ENCODE peak calls at places on chromosome 7, in four cellular contexts. A is body of pancreas, T is suprapubic skin, K is tibial nerve. W is an unnamed sample.

GRCh38 chr7:76303829-76304505 is 1.5 kb downstream of the HSPB1 start:
- DNase-seq in A (peak; percentile 60), T (no peak), K (no peak), W (peak; percentile 49)

GRCh38 chr7:17487343-17487742 is 188.9 kb downstream of the AHR start:
- DNase-seq in A (no peak), T (no peak), K (no peak), W (no peak)

GRCh38 chr7:69837387-69838068 is 239.3 kb downstream of the AUTS2 start:
- DNase-seq in A (no peak), T (no peak), K (no peak), W (no peak)

GRCh38 chr7:116528008-116528789 is 3.4 kb downstream of the CAV1 start:
- DNase-seq in A (peak; percentile 21), T (peak; percentile 80), K (peak; percentile 27), W (peak; percentile 75)

GRCh38 chr7:146956853-146957252 is 840.3 kb downstream of the CNTNAP2 start:
- DNase-seq in A (no peak), T (no peak), K (no peak), W (no peak)

GRCh38 chr7:132065193-132065972 is 509.0 kb upstream of the PODXL start:
- DNase-seq in A (no peak), T (no peak), K (peak; percentile 43), W (peak; percentile 64)

GRCh38 chr7:106952658-106953231 is 87.7 kb downstream of the PIK3CG start:
- DNase-seq in A (peak; percentile 7), T (no peak), K (peak; percentile 22), W (peak; percentile 28)

GRCh38 chr7:17429579-17429978 is 131.1 kb downstream of the AHR start:
- DNase-seq in A (no peak), T (no peak), K (no peak), W (no peak)

GRCh38 chr7:66964391-66964790 is 31.0 kb downstream of the SBDS start:
- DNase-seq in A (no peak), T (no peak), K (no peak), W (no peak)

GRCh38 chr7:73537051-73537450 is 15.0 kb upstream of the BAZ1B start:
- DNase-seq in A (no peak), T (no peak), K (no peak), W (no peak)

DNA sequence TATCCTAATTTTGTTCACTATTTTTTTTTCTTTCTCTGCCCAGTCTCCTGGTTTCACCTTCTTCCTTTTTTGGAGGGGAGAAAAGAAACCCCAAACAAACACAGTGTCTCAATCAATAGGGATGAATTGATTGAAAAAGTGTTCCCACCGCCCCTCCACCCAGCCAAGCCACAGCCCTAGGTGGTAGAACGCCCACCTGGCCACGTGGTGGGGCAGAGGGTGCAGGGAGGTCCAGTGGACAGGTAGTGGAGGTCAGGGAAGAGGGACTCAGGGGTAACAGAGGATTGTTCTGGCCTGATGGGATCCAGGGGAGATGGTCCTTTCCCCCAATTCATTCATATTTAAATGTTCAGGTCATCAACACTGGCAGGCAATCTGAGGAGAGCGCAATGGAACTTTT is 1.8 kb downstream of the INHBA start:
- DNase-seq in A (no peak), T (no peak), K (no peak), W (no peak)
- H3K4me3 ChIP-seq in A (no peak overlapping the region), T (peak overlapping the region; percentile 38), K (no peak overlapping the region), W (no peak overlapping the region)

DNA sequence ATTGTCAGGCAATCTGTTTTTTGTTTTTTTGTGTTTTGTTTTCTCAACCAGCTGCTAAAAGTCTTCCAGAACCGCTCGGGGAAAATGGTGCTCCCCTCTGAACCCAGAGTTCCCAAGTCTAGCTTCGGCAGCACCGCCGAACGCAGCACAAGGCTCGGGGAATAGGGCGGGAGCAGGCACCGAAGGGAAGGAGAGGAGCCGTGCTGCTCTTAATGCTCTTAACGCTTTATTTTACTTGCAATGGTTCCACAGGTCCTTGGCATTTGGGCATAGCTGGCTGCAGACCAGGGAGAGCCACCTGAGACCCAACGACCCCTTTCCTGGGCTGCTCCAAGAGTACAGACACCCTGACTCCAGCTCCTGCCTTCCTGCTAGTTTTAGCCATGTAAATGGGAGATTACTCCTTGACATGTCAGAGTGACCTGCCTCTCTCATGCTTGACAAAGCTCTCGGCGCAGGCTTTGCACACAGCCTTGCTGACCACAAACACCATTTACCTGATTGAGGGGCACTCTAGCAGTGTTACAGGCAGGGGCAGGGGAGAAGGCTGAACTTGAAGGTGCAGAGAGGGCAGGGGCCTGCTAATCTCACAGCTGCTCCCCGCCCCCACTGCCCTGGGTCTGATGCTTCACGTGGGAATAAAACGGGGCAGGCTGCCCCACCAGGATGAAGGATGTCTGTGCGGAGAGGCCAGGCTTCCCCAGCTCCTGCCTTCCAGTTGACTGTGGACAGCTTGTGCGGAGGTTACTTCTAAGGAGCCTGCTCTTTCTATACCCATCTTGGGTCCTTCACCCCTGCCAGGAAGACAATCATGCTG is 58.6 kb upstream of the EFCAB10 start:
- DNase-seq in A (no peak), T (no peak), K (no peak), W (no peak)
- H3K4me1 ChIP-seq in A (no peaks in the 10 kb centered on the region), T (no peaks in the 10 kb centered on the region), K (no peaks in the 10 kb centered on the region), W (no peaks in the 10 kb centered on the region)

GRCh38 chr7:139265673-139266072 is 34.6 kb downstream of the UBN2 start:
- DNase-seq in A (no peak), T (no peak), K (peak; percentile 6), W (no peak)

GRCh38 chr7:139264220-139264619 is 33.2 kb downstream of the UBN2 start:
- DNase-seq in A (no peak), T (no peak), K (no peak), W (no peak)
- H3K27ac ChIP-seq in A (no peak overlapping the region), T (no peak overlapping the region), K (no peak overlapping the region), W (peak overlapping the region; percentile 17)

DNA sequence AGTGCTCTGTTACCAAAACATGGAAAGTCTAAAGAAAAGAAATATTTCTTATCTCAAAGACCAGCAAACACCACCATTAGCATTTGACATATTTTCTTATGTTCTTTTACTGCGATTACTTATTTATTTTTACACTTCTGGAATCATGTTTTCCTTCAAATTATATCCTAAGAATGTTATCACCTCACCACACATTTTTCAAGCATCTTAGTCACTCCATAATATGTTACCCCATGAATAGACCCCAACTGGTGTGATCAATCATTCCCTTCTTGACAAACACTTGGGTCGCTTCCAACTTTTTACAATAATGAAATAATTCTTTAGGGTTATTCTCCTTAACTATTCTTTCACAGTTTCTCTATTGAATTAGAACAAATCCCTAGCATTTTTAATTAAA is 67.4 kb downstream of the AMPH start:
- DNase-seq in A (no peak), T (no peak), K (no peak), W (no peak)
- H3K4me3 ChIP-seq in A (no peak overlapping the region), T (no peak overlapping the region), K (no peak overlapping the region), W (no peak overlapping the region)

GRCh38 chr7:43594020-43594419 is 11.1 kb downstream of the STK17A start:
- DNase-seq in A (no peak), T (no peak), K (no peak), W (no peak)
- H3K4me1 ChIP-seq in A (peaks cover 32% of the 10 kb centered on the region), T (peaks cover 14% of the 10 kb centered on the region), K (peaks cover 37% of the 10 kb centered on the region), W (no peaks in the 10 kb centered on the region)

GRCh38 chr7:95027181-95027872 is 119.9 kb downstream of the PPP1R9A start:
- DNase-seq in A (no peak), T (no peak), K (no peak), W (no peak)

GRCh38 chr7:95026421-95027072 is 119.2 kb downstream of the PPP1R9A start:
- DNase-seq in A (no peak), T (no peak), K (no peak), W (peak; percentile 26)

GRCh38 chr7:95026018-95026417 is 118.6 kb downstream of the PPP1R9A start:
- DNase-seq in A (no peak), T (no peak), K (no peak), W (no peak)

DNA sequence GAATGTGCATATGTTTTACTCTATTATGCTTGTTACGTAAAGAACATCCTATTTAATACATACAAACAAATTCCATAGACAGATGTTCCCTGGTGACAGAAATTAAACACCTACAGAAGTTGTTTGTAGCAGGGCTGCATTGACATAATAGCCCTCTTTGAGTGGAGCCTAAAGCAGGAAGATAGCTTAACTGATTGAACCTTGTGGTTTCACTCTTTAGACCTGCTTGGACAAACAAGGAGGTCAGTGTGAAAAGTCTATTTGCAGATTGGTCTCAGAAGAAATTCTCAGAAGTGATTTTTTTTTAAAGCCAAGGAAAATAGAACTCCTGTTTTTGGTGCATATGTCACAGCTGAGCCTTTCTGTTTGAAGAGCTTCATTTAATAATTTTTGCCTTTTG is 121.3 kb downstream of the PPP1R9A start:
- DNase-seq in A (no peak), T (no peak), K (no peak), W (no peak)
- H3K27ac ChIP-seq in A (no peak overlapping the region), T (no peak overlapping the region), K (no peak overlapping the region), W (no peak overlapping the region)

GRCh38 chr7:149415391-149416068 is 45.3 kb downstream of the ZNF777 start:
- DNase-seq in A (no peak), T (no peak), K (no peak), W (no peak)
- H3K4me3 ChIP-seq in A (no peak overlapping the region), T (peak overlapping the region; percentile 34), K (no peak overlapping the region), W (peak overlapping the region; percentile 40)

W was measured in right cardiac atrium.